ENCODE peak calls at places on chromosomes 16 and 17, in four cellular contexts. X is AG10803, J is dorsolateral prefrontal cortex, P is NCI-H774. E is an unnamed sample.

GRCh38 chr16:27774779-27775178 is 224.8 kb downstream of the KATNIP start:
- DNase-seq in X (no peak), J (no peak), P (no peak), E (no peak)

GRCh38 chr16:50539822-50540710 is 8.1 kb upstream of the NKD1 start:
- DNase-seq in X (no peak), J (no peak), P (no peak), E (no peak)

GRCh38 chr17:64236827-64237403 is 26.1 kb downstream of the TEX2 start:
- DNase-seq in X (no peak), J (no peak), P (no peak), E (no peak)

GRCh38 chr16:2816751-2817495 is at the start of gene PRSS21:
- DNase-seq in X (no peak), J (no peak), P (no peak), E (no peak)

GRCh38 chr17:7676533-7676932 is 10.8 kb downstream of the TP53 start:
- DNase-seq in X (no peak), J (no peak), P (no peak), E (no peak)

GRCh38 chr17:79809530-79810137 is 12.8 kb upstream of the CBX8 start:
- DNase-seq in X (no peak), J (no peak), P (peak), E (no peak)

GRCh38 chr16:16093625-16094332 is 129.5 kb downstream of the ABCC6 start:
- DNase-seq in X (no peak), J (no peak), P (no peak), E (no peak)

GRCh38 chr16:71762186-71762585 is 37.7 kb upstream of the PHLPP2 start:
- DNase-seq in X (peak), J (no peak), P (no peak), E (no peak)

GRCh38 chr16:69031877-69032301 is 73.6 kb upstream of the HAS3 start:
- DNase-seq in X (no peak), J (no peak), P (no peak), E (no peak)

GRCh38 chr16:57775661-57776469 is 26.4 kb downstream of the KIFC3 start:
- DNase-seq in X (no peak), J (no peak), P (no peak), E (no peak)

GRCh38 chr16:87346517-87347060 is 29.4 kb upstream of the C16orf95 start:
- DNase-seq in X (no peak), J (no peak), P (no peak), E (no peak)

GRCh38 chr16:55480228-55480655 is 1.2 kb downstream of the MMP2 start:
- DNase-seq in X (peak), J (no peak), P (no peak), E (peak)

GRCh38 chr16:64469906-64470702 is 651.8 kb downstream of the CDH11 start:
- DNase-seq in X (no peak), J (no peak), P (no peak), E (no peak)

GRCh38 chr17:2986925-2987324 is 76.5 kb downstream of the OR1D5 start:
- DNase-seq in X (no peak), J (peak), P (no peak), E (no peak)

GRCh38 chr16:3058173-3059030 is 7.0 kb upstream of the IL32 start:
- DNase-seq in X (peak), J (peak), P (no peak), E (no peak)

GRCh38 chr17:2056221-2057129 is 1.6 kb downstream of the HIC1 start:
- DNase-seq in X (peak), J (no peak), P (no peak), E (no peak)

GRCh38 chr17:67862614-67863217 is 37.4 kb downstream of the BPTF start:
- DNase-seq in X (no peak), J (no peak), P (no peak), E (no peak)

GRCh38 chr17:69485901-69486643 is 71.6 kb downstream of the MAP2K6 start:
- DNase-seq in X (peak), J (no peak), P (no peak), E (no peak)

GRCh38 chr16:13077816-13078215 is 176.4 kb downstream of the SHISA9 start:
- DNase-seq in X (no peak), J (no peak), P (no peak), E (no peak)

GRCh38 chr17:78826836-78827509 is 13.6 kb downstream of the USP36 start:
- DNase-seq in X (no peak), J (no peak), P (no peak), E (no peak)

GRCh38 chr16:85395913-85396878 is 216.9 kb upstream of the GSE1 start:
- DNase-seq in X (peak), J (peak), P (no peak), E (no peak)

GRCh38 chr17:48749621-48750553 is 21.3 kb upstream of the HOXB13 start:
- DNase-seq in X (no peak), J (no peak), P (no peak), E (no peak)

GRCh38 chr17:82647593-82648164 is 565 bp downstream of the WDR45B start:
- DNase-seq in X (no peak), J (no peak), P (no peak), E (no peak)

GRCh38 chr16:84607061-84607460 is 10.8 kb downstream of the COTL1 start:
- DNase-seq in X (no peak), J (no peak), P (no peak), E (no peak)

GRCh38 chr17:21081967-21082366 is 39.2 kb upstream of the USP22 start:
- DNase-seq in X (no peak), J (no peak), P (no peak), E (no peak)

GRCh38 chr17:38606646-38607611 is 1.2 kb upstream of the SRCIN1 start:
- DNase-seq in X (no peak), J (peak), P (no peak), E (no peak)

GRCh38 chr16:23509763-23510153 is 536 bp downstream of the GGA2 start:
- DNase-seq in X (peak), J (peak), P (no peak), E (peak)

GRCh38 chr17:1347681-1348318 is 52.2 kb downstream of the YWHAE start:
- DNase-seq in X (peak), J (no peak), P (no peak), E (no peak)

GRCh38 chr16:14284930-14285541 is 213.9 kb downstream of the MRTFB start:
- DNase-seq in X (peak), J (no peak), P (peak), E (peak)

GRCh38 chr17:44065668-44066203 is 735 bp downstream of the LSM12 start:
- DNase-seq in X (no peak), J (no peak), P (no peak), E (no peak)

GRCh38 chr17:56320443-56320842 is 167.2 kb downstream of the ANKFN1 start:
- DNase-seq in X (no peak), J (no peak), P (no peak), E (no peak)

GRCh38 chr16:16025214-16025968 is 76.0 kb downstream of the ABCC1 start:
- DNase-seq in X (peak), J (no peak), P (no peak), E (no peak)

GRCh38 chr16:87201052-87201451 is 116.1 kb downstream of the C16orf95 start:
- DNase-seq in X (peak), J (no peak), P (no peak), E (peak)

E was measured in retinal pigment epithelial cell.